ENCODE peak calls at places on chromosome 11, in nine cellular contexts. R is left ventricle myocardium inferior, Z is WTC11, X is HS-27A, W is uterus, F is left lobe of liver, Q is fibroblast of pulmonary artery, S is T-helper 9 cell, D is T-cell. O is an unnamed sample.
A peak's percentile ranks its signal among the peaks of the same experiment; 100 is the strongest.

GRCh38 chr11:108606495-108607160 is 13.1 kb upstream of the EXPH5 start:
- DNase-seq in R (no peak), Z (no peak), X (no peak), W (no peak), F (no peak), Q (no peak), S (no peak), D (no peak), O (no peak)

GRCh38 chr11:79417069-79417920 is 23.5 kb downstream of the TENM4 start:
- DNase-seq in R (no peak), Z (no peak), X (no peak), W (no peak), F (no peak), Q (no peak), S (no peak), D (no peak), O (no peak)

GRCh38 chr11:17415523-17416104 is 27.2 kb upstream of the KCNJ11 start:
- DNase-seq in R (peak; percentile 65), Z (no peak), X (no peak), W (no peak), F (no peak), Q (no peak), S (no peak), D (no peak), O (no peak)

GRCh38 chr11:44564198-44564597 is 1.3 kb upstream of the CD82 start:
- DNase-seq in R (no peak), Z (no peak), X (no peak), W (peak; percentile 44), F (peak; percentile 65), Q (no peak), S (no peak), D (no peak), O (no peak)

GRCh38 chr11:119115484-119116234 is 5.7 kb upstream of the HINFP start:
- DNase-seq in R (peak; percentile 56), Z (no peak), X (no peak), W (no peak), F (no peak), Q (no peak), S (no peak), D (peak; percentile 19), O (no peak)

GRCh38 chr11:68150029-68150428 is 28.8 kb upstream of the CHKA start:
- DNase-seq in R (no peak), Z (no peak), X (no peak), W (no peak), F (no peak), Q (peak; percentile 93), S (no peak), D (no peak), O (no peak)

GRCh38 chr11:13668957-13669521 is 571 bp downstream of the FAR1 start:
- DNase-seq in R (peak; percentile 36), Z (no peak), X (no peak), W (no peak), F (no peak), Q (peak; percentile 14), S (peak; percentile 38), D (peak; percentile 30), O (no peak)

GRCh38 chr11:116180806-116181600 is 591.8 kb downstream of the BUD13 start:
- DNase-seq in R (no peak), Z (no peak), X (no peak), W (peak; percentile 24), F (no peak), Q (no peak), S (no peak), D (no peak), O (no peak)

GRCh38 chr11:10898763-10899541 is 41.1 kb upstream of the ZBED5 start:
- DNase-seq in R (no peak), Z (no peak), X (no peak), W (no peak), F (no peak), Q (no peak), S (no peak), D (no peak), O (no peak)

GRCh38 chr11:47192111-47192510 is 5.9 kb upstream of the PACSIN3 start:
- DNase-seq in R (no peak), Z (no peak), X (no peak), W (no peak), F (peak; percentile 43), Q (no peak), S (no peak), D (no peak), O (no peak)

GRCh38 chr11:91792779-91793262 is 431.8 kb upstream of the FAT3 start:
- DNase-seq in R (no peak), Z (no peak), X (no peak), W (no peak), F (no peak), Q (no peak), S (no peak), D (no peak), O (no peak)

GRCh38 chr11:70229737-70230136 is 26.6 kb downstream of the FADD start:
- DNase-seq in R (no peak), Z (no peak), X (no peak), W (no peak), F (no peak), Q (no peak), S (no peak), D (no peak), O (no peak)

GRCh38 chr11:94750319-94751215 is 17.6 kb upstream of the AMOTL1 start:
- DNase-seq in R (no peak), Z (no peak), X (no peak), W (no peak), F (no peak), Q (no peak), S (no peak), D (no peak), O (no peak)

GRCh38 chr11:114081641-114082414 is 22.3 kb downstream of the ZBTB16 start:
- DNase-seq in R (no peak), Z (no peak), X (no peak), W (peak; percentile 67), F (no peak), Q (peak; percentile 90), S (no peak), D (no peak), O (no peak)

GRCh38 chr11:19218801-19219460 is 17.1 kb upstream of the CSRP3 start:
- DNase-seq in R (peak; percentile 40), Z (no peak), X (no peak), W (no peak), F (no peak), Q (peak; percentile 17), S (no peak), D (no peak), O (no peak)

GRCh38 chr11:3662856-3663255 is 8.3 kb downstream of the CHRNA10 start:
- DNase-seq in R (no peak), Z (no peak), X (no peak), W (no peak), F (no peak), Q (no peak), S (no peak), D (no peak), O (no peak)

GRCh38 chr11:120153221-120153620 is 15.3 kb upstream of the TRIM29 start:
- DNase-seq in R (no peak), Z (no peak), X (no peak), W (no peak), F (no peak), Q (no peak), S (no peak), D (no peak), O (no peak)